ENCODE peak calls at places on chromosomes 2 and 18, in five cellular contexts. K, B, P, M and R are unnamed samples.
A peak's percentile ranks its signal among the peaks of the same experiment; 100 is the strongest.

GRCh38 chr2:25797607-25798488 is 80.4 kb downstream of the ASXL2 start:
- DNase-seq in M (no peak), P (no peak), B (no peak), K (no peak), R (no peak)

GRCh38 chr2:206011018-206011614 is 74.9 kb downstream of the INO80D start:
- DNase-seq in K (no peak), B (no peak), P (no peak), M (no peak), R (no peak)

GRCh38 chr2:223007531-223007930 is 44.5 kb upstream of the KCNE4 start:
- DNase-seq in P (no peak), K (no peak), M (no peak), B (no peak), R (no peak)

GRCh38 chr2:5538717-5539116 is 153.5 kb upstream of the SOX11 start:
- DNase-seq in P (no peak), B (no peak), M (no peak), K (no peak), R (no peak)

GRCh38 chr18:50947899-50948298 is 19.9 kb upstream of the ELAC1 start:
- DNase-seq in M (no peak), K (no peak), P (no peak), B (no peak), R (no peak)

GRCh38 chr18:55763805-55764204 is 175.8 kb upstream of the TCF4 start:
- DNase-seq in K (no peak), B (no peak), M (no peak), P (no peak), R (no peak)

GRCh38 chr2:215900203-215900611 is 113.1 kb downstream of the MREG start:
- DNase-seq in B (no peak), M (peak; percentile 5), K (peak; percentile 60), P (no peak), R (no peak)

GRCh38 chr2:237885931-237886701 is 26.7 kb downstream of the RAMP1 start:
- DNase-seq in M (peak; percentile 39), K (peak; percentile 86), P (peak; percentile 69), B (peak; percentile 58), R (peak; percentile 51)

GRCh38 chr2:201263774-201264173 is 3.4 kb downstream of the CASP8 start:
- DNase-seq in B (no peak), M (no peak), P (no peak), K (no peak), R (no peak)

GRCh38 chr2:169507698-169508097 is 1.8 kb upstream of the KLHL41 start:
- DNase-seq in K (no peak), P (no peak), B (no peak), M (no peak), R (no peak)

GRCh38 chr18:70417847-70418246 is 129.0 kb downstream of the SOCS6 start:
- DNase-seq in B (no peak), K (no peak), M (no peak), P (no peak), R (no peak)

GRCh38 chr2:41886757-41887156 is 161.1 kb upstream of the PKDCC start:
- DNase-seq in P (no peak), K (no peak), M (peak; percentile 18), B (no peak), R (no peak)

GRCh38 chr2:223602972-223603371 is 811 bp upstream of the SCG2 start:
- DNase-seq in B (no peak), K (no peak), M (no peak), P (no peak), R (no peak)

GRCh38 chr2:60534034-60534393 is 19.4 kb downstream of the BCL11A start:
- DNase-seq in P (no peak), B (no peak), K (no peak), M (no peak), R (no peak)

GRCh38 chr2:43906448-43907122 is 67.8 kb downstream of the ABCG8 start:
- DNase-seq in K (no peak), P (no peak), M (no peak), B (no peak), R (no peak)

GRCh38 chr18:22913861-22914260 is 19.3 kb upstream of the RBBP8 start:
- DNase-seq in K (no peak), M (peak; percentile 93), P (no peak), B (no peak), R (no peak)
- H3K27ac ChIP-seq in K (no peak overlapping the region), M (peak overlapping the region; percentile 81), P (no peak overlapping the region), B (no peak overlapping the region), R (no peak overlapping the region)

GRCh38 chr2:15811367-15811766 is 129.0 kb upstream of the MYCN start:
- DNase-seq in M (no peak), B (no peak), K (no peak), P (no peak), R (no peak)

GRCh38 chr2:15814406-15814805 is 125.9 kb upstream of the MYCN start:
- DNase-seq in M (no peak), P (no peak), K (no peak), B (no peak), R (no peak)

GRCh38 chr2:15813481-15814266 is 126.7 kb upstream of the MYCN start:
- DNase-seq in P (no peak), K (no peak), B (no peak), M (no peak), R (no peak)

GRCh38 chr2:15810451-15811150 is 129.7 kb upstream of the MYCN start:
- DNase-seq in B (no peak), K (no peak), P (no peak), M (no peak), R (no peak)

GRCh38 chr2:15812187-15812830 is 128.0 kb upstream of the MYCN start:
- DNase-seq in B (no peak), K (no peak), M (no peak), P (no peak), R (no peak)
- TF ChIP-seq CTCF in B (no peak), K (no peak), M (no peak), P (no peak), R (no peak)

DNA sequence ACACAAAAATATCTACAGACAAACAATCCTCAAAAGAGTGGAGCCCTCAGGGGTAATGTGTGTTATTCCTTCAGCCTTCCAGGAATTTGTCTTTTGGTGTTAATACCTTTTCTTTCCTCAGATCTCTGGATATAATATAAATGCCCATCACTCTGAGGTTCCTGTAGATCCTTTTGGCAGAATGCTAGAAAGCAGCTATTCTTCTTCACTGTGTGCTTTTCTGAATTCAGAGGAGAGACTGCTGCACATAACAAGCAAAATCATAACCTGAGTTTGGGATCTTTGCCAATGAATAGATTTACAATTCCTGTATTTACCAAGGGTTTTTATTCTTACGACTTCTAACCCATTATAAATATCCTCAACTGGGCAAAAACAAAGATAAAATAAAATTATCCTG is 57.3 kb downstream of the KLF7 start:
- DNase-seq in K (no peak), P (no peak), B (no peak), M (no peak), R (no peak)
- H3K27ac ChIP-seq in K (no peak overlapping the region), P (no peak overlapping the region), B (peak overlapping the region; percentile 89), M (no peak overlapping the region), R (no peak overlapping the region)

DNA sequence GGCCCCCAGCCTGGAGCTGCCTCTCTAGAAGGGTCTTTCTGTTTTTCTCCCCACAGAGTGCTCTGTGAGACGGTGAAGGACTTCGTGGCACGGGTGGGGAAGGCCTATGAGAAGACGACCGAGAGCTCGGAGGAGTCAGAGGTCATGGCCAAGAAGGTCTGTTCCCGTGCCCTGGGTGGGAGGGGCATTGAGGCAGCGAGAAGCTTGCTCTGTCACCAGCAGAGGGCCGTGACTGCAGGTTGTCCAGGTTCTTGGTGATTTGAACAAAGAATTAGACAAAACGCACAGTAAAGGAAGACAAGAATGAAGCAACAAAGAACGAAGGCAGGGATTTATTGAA is 93.9 kb downstream of the DGKD start:
- DNase-seq in P (peak; percentile 41), B (no peak), K (peak; percentile 58), M (no peak), R (no peak)
- TF ChIP-seq CTCF in P (no peak), B (no peak), K (peak; percentile 11), M (no peak), R (no peak)